ENCODE peak calls at places on chromosomes 5 and 9, in seven cellular contexts. L is trophoblast cell, J is IMR-90, P is neuronal stem cell, E is mesendoderm, A is H1, M is H9. D is an unnamed sample.

GRCh38 chr9:8531831-8532230 is 732.3 kb upstream of the DMAC1 start:
- DNase-seq in A (no peak), P (no peak), L (no peak), J (no peak), M (no peak), E (no peak), D (no peak)

GRCh38 chr5:155259648-155260047 is 246.1 kb downstream of the KIF4B start:
- DNase-seq in A (no peak), J (no peak), E (no peak), M (no peak), P (no peak), L (no peak), D (no peak)

GRCh38 chr5:56908942-56909293 is 478 bp upstream of the SETD9 start:
- DNase-seq in P (peak; percentile 14), M (no peak), A (no peak), J (no peak), L (no peak), E (no peak), D (no peak)

GRCh38 chr5:63963080-63963735 is 963 bp upstream of the HTR1A start:
- DNase-seq in L (peak; percentile 80), J (peak; percentile 52), A (peak; percentile 75), M (peak; percentile 73), E (peak; percentile 88), P (peak; percentile 82), D (peak; percentile 75)

GRCh38 chr9:109317979-109318671 is 2.7 kb downstream of the EPB41L4B start:
- DNase-seq in L (no peak), A (peak; percentile 61), M (peak; percentile 72), E (peak; percentile 72), J (no peak), P (no peak), D (no peak)

GRCh38 chr9:23123048-23123632 is 676.5 kb downstream of the DMRTA1 start:
- DNase-seq in A (peak; percentile 50), P (peak; percentile 41), L (peak; percentile 51), M (peak; percentile 44), E (peak; percentile 48), J (peak; percentile 27), D (peak; percentile 22)

GRCh38 chr5:7881091-7881490 is 12.1 kb downstream of the MTRR start:
- DNase-seq in P (no peak), L (no peak), M (no peak), E (peak; percentile 32), A (no peak), J (no peak), D (no peak)

GRCh38 chr9:97475079-97475478 is 26.4 kb upstream of the TMOD1 start:
- DNase-seq in M (no peak), P (no peak), E (no peak), L (peak; percentile 7), A (no peak), J (peak; percentile 89), D (peak; percentile 96)

GRCh38 chr9:38620483-38621433 is at the start of gene ANKRD18A:
- DNase-seq in E (peak; percentile 98), M (peak; percentile 96), L (peak; percentile 98), P (peak; percentile 85), J (peak; percentile 41), A (peak; percentile 94), D (peak; percentile 63)

GRCh38 chr9:129454468-129455067 is 166.3 kb downstream of the C9orf50 start:
- DNase-seq in E (no peak), L (no peak), J (no peak), A (no peak), P (no peak), M (no peak), D (no peak)

GRCh38 chr5:179385892-179386291 is 40.6 kb upstream of the ADAMTS2 start:
- DNase-seq in L (no peak), M (peak; percentile 15), J (no peak), P (no peak), A (no peak), E (no peak), D (no peak)

GRCh38 chr5:137282216-137282615 is 216.9 kb downstream of the SPOCK1 start:
- DNase-seq in J (peak; percentile 15), M (no peak), E (peak; percentile 75), A (no peak), P (no peak), L (peak; percentile 3), D (peak; percentile 46)

GRCh38 chr5:15249152-15249551 is 250.8 kb upstream of the FBXL7 start:
- DNase-seq in J (peak; percentile 84), E (no peak), M (no peak), A (no peak), L (peak; percentile 75), P (no peak), D (peak; percentile 6)

GRCh38 chr5:141761-142160 is 49.5 kb upstream of the LRRC14B start:
- DNase-seq in E (no peak), L (no peak), A (no peak), P (no peak), M (no peak), J (no peak), D (no peak)

GRCh38 chr5:107367480-107367879 is 303.3 kb downstream of the EFNA5 start:
- DNase-seq in A (no peak), P (no peak), L (no peak), M (no peak), E (no peak), J (no peak), D (no peak)

GRCh38 chr5:162283611-162284010 is 216.0 kb downstream of the GABRG2 start:
- DNase-seq in P (no peak), A (no peak), J (no peak), E (peak; percentile 90), M (no peak), L (no peak), D (no peak)

GRCh38 chr9:4105183-4105582 is 194.7 kb downstream of the GLIS3 start:
- DNase-seq in M (no peak), L (no peak), J (no peak), A (no peak), E (no peak), P (no peak), D (no peak)

GRCh38 chr5:177362102-177362868 is 4.6 kb downstream of the RGS14 start:
- DNase-seq in P (no peak), E (no peak), M (no peak), A (no peak), L (no peak), J (no peak), D (no peak)

GRCh38 chr5:152532714-152533113 is 127.6 kb upstream of the NMUR2 start:
- DNase-seq in L (peak; percentile 82), M (no peak), A (no peak), E (peak; percentile 74), J (peak; percentile 56), P (peak; percentile 63), D (peak; percentile 63)

GRCh38 chr5:137666109-137666850 is 69.6 kb downstream of the KLHL3 start:
- DNase-seq in M (no peak), A (no peak), P (no peak), E (no peak), J (peak; percentile 28), L (no peak), D (no peak)

GRCh38 chr9:89603629-89604462 is 966 bp upstream of the GADD45G start:
- DNase-seq in L (peak; percentile 28), A (peak; percentile 93), P (peak; percentile 82), E (peak; percentile 92), J (peak; percentile 11), M (peak; percentile 91), D (peak; percentile 82)

GRCh38 chr5:80207832-80208231 is 48.0 kb downstream of the SERINC5 start:
- DNase-seq in J (no peak), L (no peak), E (no peak), A (no peak), P (no peak), M (no peak), D (no peak)
- H2BK5ac ChIP-seq in J (no peak overlapping the region), L (no peak overlapping the region), E (no peak overlapping the region), A (no peak overlapping the region), P (no peak overlapping the region), M (no peak overlapping the region), D (no peak overlapping the region)

GRCh38 chr5:138985256-138985655 is 110.1 kb upstream of the LRRTM2 start:
- DNase-seq in J (peak; percentile 44), A (peak; percentile 31), P (no peak), M (no peak), E (no peak), L (peak; percentile 85), D (no peak)

GRCh38 chr5:138986186-138986775 is 111.1 kb upstream of the LRRTM2 start:
- DNase-seq in E (no peak), A (peak; percentile 6), P (no peak), J (no peak), M (peak; percentile 6), L (peak; percentile 14), D (no peak)

GRCh38 chr5:138985683-138986082 is 110.5 kb upstream of the LRRTM2 start:
- DNase-seq in J (no peak), L (no peak), P (no peak), M (peak; percentile 12), E (no peak), A (peak; percentile 35), D (no peak)

GRCh38 chr5:138990986-138991645 is 116.0 kb upstream of the LRRTM2 start:
- DNase-seq in J (no peak), A (no peak), P (no peak), E (no peak), L (no peak), M (no peak), D (no peak)

DNA sequence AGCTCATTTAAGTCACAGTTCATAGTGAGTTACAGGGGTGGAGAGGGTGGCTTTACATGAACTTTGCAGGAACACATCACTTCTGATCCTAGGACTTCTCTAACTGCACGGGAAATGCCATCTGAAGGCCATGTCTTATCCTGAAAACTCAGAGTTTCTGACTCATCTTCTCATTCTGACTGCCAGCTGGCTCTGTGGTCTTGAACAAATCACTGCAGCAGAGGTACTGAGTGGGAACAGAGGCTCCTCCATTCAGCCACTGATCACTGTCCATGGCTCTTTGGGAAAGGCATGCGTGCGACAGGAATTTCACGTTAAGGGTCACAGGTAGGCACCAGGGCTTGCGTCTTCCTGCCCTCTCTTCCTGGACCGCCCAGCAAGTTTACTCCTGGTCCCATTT is 114.6 kb upstream of the LRRTM2 start:
- DNase-seq in L (no peak), P (no peak), M (peak; percentile 12), A (peak; percentile 26), J (peak; percentile 76), E (no peak), D (peak; percentile 41)
- H2BK5ac ChIP-seq in L (no peak overlapping the region), P (no peak overlapping the region), M (no peak overlapping the region), A (no peak overlapping the region), J (no peak overlapping the region), E (no peak overlapping the region), D (no peak overlapping the region)

GRCh38 chr5:17333755-17334154 is 116.3 kb downstream of the BASP1 start:
- DNase-seq in J (no peak), L (no peak), P (no peak), A (no peak), M (no peak), E (no peak), D (no peak)
- H2BK5ac ChIP-seq in J (no peak overlapping the region), L (no peak overlapping the region), P (no peak overlapping the region), A (no peak overlapping the region), M (no peak overlapping the region), E (no peak overlapping the region), D (no peak overlapping the region)

DNA sequence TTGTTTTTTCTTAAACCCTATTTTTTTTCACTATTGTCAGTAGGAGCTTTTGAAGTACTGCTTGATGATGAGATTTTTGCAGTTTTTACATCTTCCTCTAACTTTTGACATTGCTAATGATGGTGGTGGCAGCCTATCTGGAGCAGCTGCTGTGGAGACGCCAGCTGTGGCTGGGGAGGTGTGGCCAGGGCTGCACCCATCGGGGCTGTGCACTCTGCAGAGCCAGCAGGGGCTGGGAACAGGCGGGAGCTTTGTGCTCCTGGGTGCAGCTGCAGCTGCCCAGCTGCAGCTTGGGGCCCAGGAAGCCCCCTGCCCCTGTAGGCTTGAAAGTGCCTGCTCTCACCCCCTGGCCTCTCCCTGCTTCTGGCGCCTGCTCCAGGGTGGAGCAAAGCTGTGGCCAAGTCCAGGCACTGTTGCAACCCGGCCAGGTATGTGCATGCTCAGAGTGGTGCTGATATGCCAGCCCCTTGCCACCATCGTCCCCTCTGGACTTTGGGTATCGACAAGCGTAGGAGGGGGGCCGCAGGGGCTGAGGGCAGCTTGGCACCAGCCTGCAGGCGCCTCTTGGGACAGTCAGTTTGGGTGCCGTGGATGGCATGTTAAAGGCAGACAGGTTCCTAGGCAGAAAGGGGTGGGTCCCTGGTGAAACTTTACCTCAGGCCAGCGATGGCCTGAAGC is 39.2 kb downstream of the FER start:
- DNase-seq in P (no peak), L (no peak), M (no peak), J (no peak), E (no peak), A (no peak), D (no peak)
- H2BK5ac ChIP-seq in P (no peak overlapping the region), L (no peak overlapping the region), M (no peak overlapping the region), J (no peak overlapping the region), E (no peak overlapping the region), A (no peak overlapping the region), D (no peak overlapping the region)